ENCODE peak calls at places on chromosomes 12 and 14, in four cellular contexts. T is A549, F is brain microvascular endothelial cell, U is cardiac muscle cell. A is an unnamed sample.

GRCh38 chr14:100802179-100802578 is 23.7 kb upstream of the MEG3 start:
- DNase-seq in T (no peak), U (no peak), F (no peak), A (no peak)

GRCh38 chr12:1842183-1842904 is 22.0 kb downstream of the LRTM2 start:
- DNase-seq in U (no peak), T (no peak), F (no peak), A (no peak)

GRCh38 chr14:65054471-65055085 is 47.7 kb downstream of the MAX start:
- DNase-seq in F (no peak), T (no peak), U (no peak), A (no peak)

GRCh38 chr12:129704232-129704830 is 199.5 kb downstream of the TMEM132D start:
- DNase-seq in T (peak), U (no peak), F (no peak), A (no peak)

GRCh38 chr14:97179573-97179972 is 382.4 kb downstream of the VRK1 start:
- DNase-seq in U (no peak), T (no peak), F (no peak), A (no peak)

GRCh38 chr12:92055877-92056276 is 89.8 kb downstream of the BTG1 start:
- DNase-seq in T (no peak), F (no peak), U (no peak), A (no peak)

GRCh38 chr12:125183187-125184067 is 118.2 kb downstream of the AACS start:
- DNase-seq in T (peak), U (peak), F (peak), A (peak)

GRCh38 chr14:98069712-98070133 is 1202.3 kb downstream of the BCL11B start:
- DNase-seq in T (peak), F (peak), U (peak), A (no peak)

GRCh38 chr14:100531591-100532121 is 55.6 kb downstream of the BEGAIN start:
- DNase-seq in F (no peak), T (no peak), U (no peak), A (peak)

GRCh38 chr14:53399057-53399456 is 245.9 kb upstream of the DDHD1 start:
- DNase-seq in T (peak), F (peak), U (no peak), A (no peak)

GRCh38 chr12:131415781-131416180 is 295.1 kb upstream of the SFSWAP start:
- DNase-seq in T (peak), F (no peak), U (no peak), A (no peak)

GRCh38 chr14:77543637-77544334 is 45.2 kb upstream of the ISM2 start:
- DNase-seq in U (no peak), T (no peak), F (no peak), A (no peak)

GRCh38 chr12:25415004-25415403 is 138.1 kb downstream of the LMNTD1 start:
- DNase-seq in T (no peak), U (no peak), F (no peak), A (no peak)

GRCh38 chr12:86550222-86551145 is 294.3 kb upstream of the MGAT4C start:
- DNase-seq in F (no peak), T (no peak), U (no peak), A (no peak)

GRCh38 chr14:103401223-103402214 is 16.3 kb downstream of the MARK3 start:
- DNase-seq in U (peak), F (peak), T (no peak), A (no peak)

GRCh38 chr12:42135264-42135814 is 9.3 kb downstream of the GXYLT1 start:
- DNase-seq in T (no peak), F (peak), U (no peak), A (no peak)

GRCh38 chr12:86389949-86390348 is 133.8 kb upstream of the MGAT4C start:
- DNase-seq in F (peak), U (no peak), T (no peak), A (no peak)

GRCh38 chr12:47286676-47287075 is 206.9 kb upstream of the AMIGO2 start:
- DNase-seq in F (no peak), T (no peak), U (no peak), A (no peak)

GRCh38 chr12:42588308-42588836 is 1.2 kb downstream of the PRICKLE1 start:
- DNase-seq in T (no peak), F (no peak), U (peak), A (no peak)

GRCh38 chr14:60163741-60164140 is 1.5 kb downstream of the DHRS7 start:
- DNase-seq in U (no peak), F (no peak), T (no peak), A (no peak)

GRCh38 chr12:2675776-2676175 is 119.0 kb upstream of the FKBP4 start:
- DNase-seq in T (no peak), F (no peak), U (no peak), A (no peak)

GRCh38 chr12:97854477-97854876 is 391.9 kb downstream of the RMST start:
- DNase-seq in F (no peak), U (no peak), T (no peak), A (no peak)

GRCh38 chr12:111393700-111394275 is 11.9 kb upstream of the SH2B3 start:
- DNase-seq in U (no peak), F (no peak), T (no peak), A (no peak)

GRCh38 chr12:27785882-27786570 is 6.0 kb upstream of the MANSC4 start:
- DNase-seq in T (no peak), F (peak), U (no peak), A (no peak)

GRCh38 chr12:123532021-123532420 is 1.5 kb downstream of the RILPL1 start:
- DNase-seq in T (no peak), F (no peak), U (no peak), A (no peak)

GRCh38 chr12:109594566-109595317 is 21.1 kb downstream of the MVK start:
- DNase-seq in T (no peak), U (no peak), F (no peak), A (no peak)

GRCh38 chr14:85178869-85179268 is 351.1 kb upstream of the FLRT2 start:
- DNase-seq in T (no peak), U (no peak), F (no peak), A (no peak)

GRCh38 chr14:51682411-51682810 is 30.7 kb downstream of the FRMD6 start:
- DNase-seq in F (no peak), U (no peak), T (no peak), A (no peak)

GRCh38 chr14:64060648-64061096 is 207.9 kb downstream of the SYNE2 start:
- DNase-seq in F (peak), T (peak), U (peak), A (no peak)

GRCh38 chr14:77133718-77134338 is 7.8 kb downstream of the ZDHHC22 start:
- DNase-seq in U (peak), T (peak), F (peak), A (peak)

GRCh38 chr14:69191340-69192111 is at the start of gene EXD2:
- DNase-seq in T (peak), F (peak), U (peak), A (peak)

GRCh38 chr12:94898388-94898787 is 105.1 kb downstream of the NDUFA12 start:
- DNase-seq in F (peak), T (no peak), U (no peak), A (no peak)

GRCh38 chr12:91215940-91216454 is 33.4 kb upstream of the DCN start:
- DNase-seq in T (peak), U (no peak), F (peak), A (no peak)

GRCh38 chr14:68361231-68361630 is 431.6 kb downstream of the ZFP36L1 start:
- DNase-seq in T (no peak), U (no peak), F (peak), A (no peak)

GRCh38 chr12:42261708-42262107 is 23.7 kb upstream of the YAF2 start:
- DNase-seq in F (no peak), U (no peak), T (no peak), A (no peak)

GRCh38 chr12:66127695-66128094 is 2.9 kb downstream of the LLPH start:
- DNase-seq in U (no peak), T (no peak), F (peak), A (no peak)

GRCh38 chr12:75479963-75480461 is 543 bp upstream of the GLIPR1 start:
- DNase-seq in U (no peak), F (peak), T (no peak), A (no peak)

DNA sequence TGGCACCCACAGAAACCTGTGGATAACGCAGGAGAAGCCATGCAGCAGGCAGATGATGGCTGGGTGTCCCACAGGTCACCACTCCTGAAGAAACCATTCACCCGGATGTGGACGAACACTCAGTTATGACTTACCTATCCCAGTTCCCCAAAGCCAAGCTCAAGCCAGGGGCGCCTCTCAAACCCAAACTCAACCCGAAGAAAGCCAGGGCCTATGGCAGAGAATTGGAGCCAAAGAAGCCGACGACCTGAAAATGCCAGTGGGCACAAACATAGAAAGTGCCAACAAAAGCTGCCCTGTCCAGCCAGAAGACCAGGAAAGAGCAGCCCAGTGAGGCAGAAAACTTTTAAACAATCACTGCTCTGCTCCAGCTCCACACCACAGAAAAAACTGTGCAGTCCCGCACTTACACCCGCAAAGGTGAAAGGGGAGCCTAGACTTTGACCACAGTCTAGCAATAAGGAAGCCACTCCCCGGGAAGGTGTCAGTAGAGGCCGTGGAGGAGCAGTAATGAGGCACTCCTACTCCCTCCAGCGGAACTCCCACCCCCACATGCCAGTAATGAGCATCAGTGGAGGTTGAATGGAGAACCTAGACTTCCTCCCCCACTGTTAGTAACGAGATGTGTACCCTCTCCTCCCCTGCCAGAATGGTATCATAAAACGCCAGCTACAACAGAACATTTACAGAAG is 6.0 kb upstream of the ACVRL1 start:
- DNase-seq in T (no peak), U (no peak), F (no peak), A (no peak)
- TF ChIP-seq CTCF in T (no peak), U (no peak), F (no peak), A (no peak)

GRCh38 chr12:9340422-9341259 is 132.4 kb upstream of the PZP start:
- DNase-seq in T (no peak), U (no peak), F (peak), A (no peak)
- TF ChIP-seq CTCF in T (no peak), U (no peak), F (peak), A (no peak)

DNA sequence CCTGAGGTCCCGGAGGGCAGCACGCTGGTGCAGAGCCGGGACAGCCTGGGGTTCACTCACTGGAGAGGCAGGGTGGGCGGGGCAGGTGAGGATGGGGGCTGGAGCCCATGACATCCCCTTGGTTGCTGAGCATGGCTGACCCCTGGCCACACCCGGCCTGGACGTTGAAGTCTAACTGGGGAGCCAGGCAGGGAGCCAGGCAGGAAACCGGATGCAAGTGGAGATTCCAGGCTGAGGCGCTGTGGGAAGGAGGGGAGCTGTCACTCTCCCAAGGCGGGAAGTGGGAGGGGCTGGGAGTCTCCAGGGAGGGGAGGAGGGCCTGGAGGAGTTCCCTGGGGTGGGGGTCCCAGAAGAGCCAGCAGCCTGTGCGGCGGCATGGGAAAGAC is 7.7 kb upstream of the INF2 start:
- DNase-seq in U (peak), T (peak), F (peak), A (no peak)
- TF ChIP-seq CTCF in U (peak), T (peak), F (no peak), A (no peak)

GRCh38 chr12:96698521-96698920 is 208.5 kb upstream of the NEDD1 start:
- DNase-seq in F (no peak), U (no peak), T (peak), A (no peak)
- TF ChIP-seq CTCF in F (peak), U (no peak), T (peak), A (no peak)

GRCh38 chr12:14239350-14239934 is 126.0 kb upstream of the ATF7IP start:
- DNase-seq in F (peak), T (peak), U (peak), A (no peak)
- TF ChIP-seq CTCF in F (peak), T (no peak), U (no peak), A (peak)

GRCh38 chr14:55129086-55129427 is at the start of gene LGALS3:
- DNase-seq in T (peak), F (no peak), U (peak), A (peak)

GRCh38 chr14:55130194-55130550 is 1.1 kb downstream of the LGALS3 start:
- DNase-seq in F (no peak), U (no peak), T (peak), A (no peak)

GRCh38 chr14:55133416-55133815 is 4.4 kb downstream of the LGALS3 start:
- DNase-seq in U (no peak), T (no peak), F (peak), A (no peak)

GRCh38 chr14:55129428-55130193 is 559 bp downstream of the LGALS3 start:
- DNase-seq in T (peak), U (peak), F (peak), A (peak)

DNA sequence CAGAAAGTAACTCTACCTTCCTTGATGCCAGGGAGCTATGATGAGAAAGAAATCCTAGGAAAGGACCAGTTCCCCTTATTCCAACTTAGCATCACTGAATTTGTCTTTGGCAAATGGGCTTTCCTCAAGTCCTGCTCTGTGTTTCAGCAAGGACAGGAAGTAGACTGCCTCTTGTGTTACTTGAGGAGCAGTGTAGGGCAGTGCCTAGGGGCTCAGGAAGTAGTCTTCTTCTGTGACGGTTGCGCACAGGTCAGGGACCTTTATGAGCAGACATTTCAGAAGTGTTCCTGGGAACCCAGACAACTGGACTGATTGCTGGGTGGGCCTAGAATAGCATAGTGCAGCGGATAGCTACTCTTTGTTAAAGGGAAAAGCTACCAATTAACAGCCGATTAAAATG is 2.7 kb downstream of the LGALS3 start:
- DNase-seq in U (no peak), T (peak), F (no peak), A (no peak)
- TF ChIP-seq CTCF in U (no peak), T (no peak), F (peak), A (no peak)

GRCh38 chr12:76878899-76879709 is at the start of gene CSRP2:
- DNase-seq in F (peak), U (peak), T (peak), A (peak)

GRCh38 chr12:76876696-76877229 is 2.1 kb downstream of the CSRP2 start:
- DNase-seq in U (no peak), T (no peak), F (no peak), A (no peak)

GRCh38 chr12:76879710-76880025 is 849 bp upstream of the CSRP2 start:
- DNase-seq in T (no peak), U (no peak), F (peak), A (peak)

GRCh38 chr12:76880156-76881023 is 1.6 kb upstream of the CSRP2 start:
- DNase-seq in F (peak), T (no peak), U (peak), A (no peak)

GRCh38 chr12:76878045-76878898 is 547 bp downstream of the CSRP2 start:
- DNase-seq in U (peak), F (no peak), T (peak), A (peak)
- TF ChIP-seq CTCF in U (peak), F (peak), T (no peak), A (peak)

DNA sequence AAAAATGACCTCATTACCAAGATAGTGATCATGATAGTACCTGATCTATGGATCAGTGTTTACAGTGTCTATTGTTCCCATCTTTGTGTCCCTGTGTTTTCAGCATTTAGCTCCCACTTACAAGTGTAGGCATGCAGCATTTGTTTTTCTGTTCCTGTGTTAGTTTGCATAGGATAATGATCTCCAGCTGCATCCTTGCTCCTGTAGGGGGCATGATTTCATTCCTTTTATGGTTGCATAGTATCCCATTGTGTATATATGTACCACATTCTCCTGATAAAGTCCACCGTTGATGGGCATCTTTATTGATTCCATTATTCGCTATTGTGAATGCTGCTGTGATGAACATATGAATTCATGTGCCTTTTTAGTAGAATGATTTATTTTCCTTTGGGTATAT is 215.4 kb upstream of the NAV3 start:
- DNase-seq in F (peak), T (peak), U (no peak), A (no peak)
- TF ChIP-seq CTCF in F (peak), T (no peak), U (peak), A (peak)

DNA sequence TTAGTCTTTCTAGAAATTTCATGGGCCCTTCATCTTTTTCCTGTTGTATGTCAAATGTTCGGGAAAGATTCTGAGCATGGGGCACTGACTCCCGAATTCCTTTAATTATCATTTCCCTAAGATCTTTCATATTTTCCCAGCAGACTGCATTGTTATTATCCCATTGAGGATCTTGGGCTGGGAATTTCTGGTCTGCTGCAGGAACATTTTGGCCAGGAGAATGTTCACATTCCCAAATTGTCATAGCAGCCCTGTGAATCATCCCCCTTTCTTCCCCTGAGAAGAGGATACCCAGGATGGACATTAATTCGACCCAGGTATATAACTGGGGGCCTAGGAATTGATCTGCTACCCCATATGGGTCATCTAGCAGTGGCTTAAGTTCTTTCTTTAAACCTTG is 112.5 kb downstream of the RIN3 start:
- DNase-seq in T (no peak), U (no peak), F (no peak), A (no peak)
- TF ChIP-seq CTCF in T (no peak), U (no peak), F (no peak), A (no peak)